ENCODE peak calls at places on chromosomes 4 and X, in ten cellular contexts. Z is thyroid gland; Q is H1; F is tibial artery; V is iPS DF 6.9; U is mesendoderm; L is naive thymus-derived CD4-positive, alpha-beta T cell; J is lower lobe of right lung; I is PC-3; K is A549. A is an unnamed sample.

GRCh38 chr4:112589207-112589606 is 47.5 kb downstream of the ZGRF1 start:
- DNase-seq in F (no peak), L (no peak), K (no peak), U (peak; percentile 48), Z (no peak), V (no peak), Q (no peak), I (no peak), J (no peak), A (no peak)

GRCh38 chr4:83709627-83710026 is 173.7 kb downstream of the GPAT3 start:
- DNase-seq in L (no peak), V (no peak), U (no peak), K (no peak), I (no peak), F (no peak), J (no peak), Q (no peak), Z (no peak), A (no peak)

GRCh38 chr4:31391976-31392375 is 671.8 kb downstream of the PCDH7 start:
- DNase-seq in L (no peak), V (no peak), J (no peak), K (no peak), Q (no peak), F (no peak), I (peak; percentile 64), Z (no peak), U (no peak), A (no peak)

GRCh38 chr4:48772568-48772967 is 7.5 kb downstream of the FRYL start:
- DNase-seq in V (no peak), J (no peak), K (no peak), L (no peak), I (no peak), F (no peak), U (no peak), Z (no peak), Q (no peak), A (no peak)

GRCh38 chrX:39162322-39162721 is 361.1 kb downstream of the MID1IP1 start:
- DNase-seq in J (peak; percentile 53), F (no peak), Z (no peak), K (no peak), L (peak; percentile 35), U (no peak), I (no peak), Q (no peak), V (no peak), A (peak; percentile 80)

GRCh38 chr4:127809173-127809800 is 27.2 kb downstream of the HSPA4L start:
- DNase-seq in U (peak; percentile 22), V (no peak), J (no peak), L (no peak), Q (no peak), K (no peak), I (no peak), F (no peak), Z (peak; percentile 4), A (no peak)

GRCh38 chr4:165328101-165328425 is 594 bp downstream of the MSMO1 start:
- DNase-seq in Z (no peak), U (no peak), V (no peak), Q (no peak), I (no peak), J (no peak), F (no peak), K (no peak), L (no peak), A (no peak)

GRCh38 chrX:119942831-119943184 is 743 bp downstream of the NKAP start:
- DNase-seq in I (peak; percentile 9), K (peak; percentile 14), V (no peak), F (no peak), J (no peak), L (no peak), Z (peak; percentile 2), U (no peak), Q (no peak), A (no peak)

GRCh38 chr4:42865572-42866189 is 26.8 kb upstream of the GRXCR1 start:
- DNase-seq in Z (peak; percentile 52), V (peak; percentile 35), L (peak; percentile 22), U (peak; percentile 75), F (peak; percentile 45), Q (peak; percentile 5), I (peak; percentile 75), K (peak; percentile 0), J (no peak), A (no peak)

GRCh38 chr4:24089831-24090531 is 200.1 kb upstream of the PPARGC1A start:
- DNase-seq in Z (no peak), K (no peak), L (no peak), I (peak; percentile 1), V (no peak), J (no peak), F (no peak), Q (no peak), U (no peak), A (no peak)

GRCh38 chrX:10685923-10686595 is 65.7 kb upstream of the MID1 start:
- DNase-seq in F (no peak), J (no peak), V (no peak), Z (no peak), I (peak; percentile 56), L (no peak), K (no peak), Q (no peak), U (no peak), A (no peak)

GRCh38 chr4:95601342-95601741 is 52.6 kb upstream of the UNC5C start:
- DNase-seq in J (no peak), V (no peak), I (no peak), Q (no peak), U (no peak), Z (no peak), K (no peak), L (no peak), F (no peak), A (no peak)

GRCh38 chr4:183354213-183354612 is 32.0 kb upstream of the CLDN24 start:
- DNase-seq in Q (no peak), K (no peak), I (peak; percentile 37), F (no peak), Z (no peak), J (no peak), U (no peak), V (no peak), L (no peak), A (no peak)

GRCh38 chr4:170259631-170260153 is 169.9 kb upstream of the AADAT start:
- DNase-seq in U (peak; percentile 98), V (peak; percentile 94), K (peak; percentile 8), F (peak; percentile 24), Z (peak; percentile 46), Q (peak; percentile 84), J (peak; percentile 53), L (no peak), I (peak; percentile 92), A (no peak)

GRCh38 chr4:1205641-1206298 is 33.4 kb upstream of the SPON2 start:
- DNase-seq in V (no peak), L (no peak), K (no peak), J (peak; percentile 46), I (no peak), U (no peak), Z (peak; percentile 1), Q (no peak), F (no peak), A (peak; percentile 60)

GRCh38 chr4:71520308-71520707 is 181.5 kb downstream of the SLC4A4 start:
- DNase-seq in Z (no peak), U (no peak), L (no peak), J (no peak), I (peak; percentile 31), F (no peak), V (no peak), Q (no peak), K (no peak), A (no peak)
- H3K27ac ChIP-seq in Z (no peak overlapping the region), U (no peak overlapping the region), L (no peak overlapping the region), J (no peak overlapping the region), I (no peak overlapping the region), F (no peak overlapping the region), V (no peak overlapping the region), Q (no peak overlapping the region), K (no peak overlapping the region), A (no peak overlapping the region)

DNA sequence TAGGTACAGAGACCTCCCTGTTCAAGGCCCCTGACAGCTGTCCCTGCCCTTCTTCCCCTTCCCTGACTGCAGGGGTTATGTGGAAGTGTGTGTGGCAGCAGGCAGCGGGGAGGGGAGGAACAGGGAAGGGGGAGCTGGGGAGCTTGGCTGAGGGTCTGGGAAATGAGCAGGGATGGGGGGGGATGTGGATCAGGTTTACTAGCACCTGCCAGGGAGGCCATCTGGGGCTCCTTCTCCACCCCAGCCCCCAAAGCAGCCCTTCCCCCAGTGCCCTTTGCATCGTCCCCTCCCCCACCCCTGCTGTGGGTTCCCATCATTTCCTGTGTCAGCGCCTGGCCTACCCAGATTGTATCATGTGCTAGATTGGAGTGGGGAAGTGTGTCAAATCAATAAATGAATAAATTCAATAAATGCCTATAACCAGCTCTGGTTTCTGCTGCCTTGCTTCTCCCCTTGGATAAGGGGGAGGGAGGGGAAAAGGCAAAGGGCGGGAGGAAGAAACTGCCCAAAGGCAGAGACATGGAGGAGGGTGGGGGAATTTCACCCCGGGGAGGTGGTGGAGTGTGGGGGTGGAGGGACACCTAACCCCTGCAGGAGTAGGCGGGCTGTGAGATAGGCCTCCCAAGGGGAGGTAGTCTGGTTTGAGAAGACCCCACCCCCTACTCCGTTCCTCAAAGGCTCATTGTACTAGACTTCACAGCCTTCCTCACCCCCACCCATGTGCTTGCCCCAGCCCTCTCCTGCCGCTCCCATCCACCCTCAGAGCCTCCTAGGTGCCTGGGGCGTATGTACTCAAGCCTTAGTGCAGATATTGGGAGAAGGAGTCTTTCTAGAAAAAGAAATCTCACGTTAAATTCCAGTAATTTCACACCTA is 3.2 kb downstream of the CXorf65 start:
- DNase-seq in I (no peak), Z (no peak), L (peak; percentile 60), F (no peak), U (peak; percentile 88), K (no peak), J (peak; percentile 46), Q (peak; percentile 43), V (no peak), A (peak; percentile 40)
- H3K4me3 ChIP-seq in I (no peak overlapping the region), Z (no peak overlapping the region), L (peak overlapping the region; percentile 45), F (no peak overlapping the region), U (no peak overlapping the region), K (no peak overlapping the region), J (no peak overlapping the region), Q (no peak overlapping the region), V (no peak overlapping the region), A (no peak overlapping the region)

GRCh38 chrX:22800806-22801205 is 199.0 kb upstream of the DDX53 start:
- DNase-seq in L (no peak), I (peak; percentile 9), Z (no peak), J (no peak), V (no peak), Q (no peak), K (no peak), F (no peak), U (peak; percentile 67), A (no peak)

GRCh38 chrX:22800360-22800759 is 199.4 kb upstream of the DDX53 start:
- DNase-seq in K (no peak), F (peak; percentile 40), L (no peak), V (no peak), Z (peak; percentile 10), I (peak; percentile 81), J (no peak), U (peak; percentile 78), Q (no peak), A (no peak)

GRCh38 chrX:22803353-22803752 is 196.4 kb upstream of the DDX53 start:
- DNase-seq in U (no peak), J (no peak), K (no peak), F (no peak), L (no peak), V (no peak), Z (no peak), Q (no peak), I (no peak), A (no peak)
- H3K4me1 ChIP-seq in U (no peaks in the 10 kb centered on the region), J (no peaks in the 10 kb centered on the region), K (no peaks in the 10 kb centered on the region), F (no peaks in the 10 kb centered on the region), L (no peaks in the 10 kb centered on the region), V (no peaks in the 10 kb centered on the region), Z (no peaks in the 10 kb centered on the region), Q (no peaks in the 10 kb centered on the region), I (peaks cover 17% of the 10 kb centered on the region), A (no peaks in the 10 kb centered on the region)

GRCh38 chr4:168840386-168840763 is 169.7 kb downstream of the CBR4 start:
- DNase-seq in V (no peak), F (no peak), K (no peak), L (no peak), I (no peak), J (no peak), U (no peak), Q (no peak), Z (no peak), A (no peak)
- H3K27ac ChIP-seq in V (no peak overlapping the region), F (peak overlapping the region; percentile 88), K (no peak overlapping the region), L (no peak overlapping the region), I (no peak overlapping the region), J (peak overlapping the region; percentile 54), U (no peak overlapping the region), Q (no peak overlapping the region), Z (no peak overlapping the region), A (no peak overlapping the region)